ENCODE peak calls at places on chromosomes 4 and X, in ten cellular contexts. L is NCI-H1436, O is progenitor cell of endocrine pancreas, F is brain microvascular endothelial cell, V is fibroblast of lung, P is cerebellar cortex, Q is left cardiac atrium, G is ELR, I is aorta, S is iPS-NIHi11. K is an unnamed sample.

GRCh38 chr4:97828646-97829045 is 314.6 kb downstream of the STPG2 start:
- DNase-seq in L (no peak), Q (no peak), P (no peak), I (no peak), G (no peak), F (no peak), V (no peak), O (no peak), S (no peak), K (no peak)

GRCh38 chr4:153241970-153242847 is 38.0 kb downstream of the TRIM2 start:
- DNase-seq in V (peak), Q (no peak), P (peak), S (no peak), I (no peak), L (no peak), F (peak), G (no peak), O (no peak), K (no peak)

GRCh38 chr4:140085924-140086323 is 68.1 kb downstream of the MAML3 start:
- DNase-seq in F (no peak), G (no peak), O (no peak), V (no peak), S (no peak), P (no peak), Q (no peak), I (no peak), L (no peak), K (no peak)

GRCh38 chr4:38166082-38166481 is 205.9 kb downstream of the PTTG2 start:
- DNase-seq in G (no peak), Q (no peak), O (no peak), I (no peak), L (no peak), F (no peak), P (no peak), V (no peak), S (no peak), K (no peak)

GRCh38 chrX:63503541-63503940 is 152.4 kb upstream of the SPIN4 start:
- DNase-seq in G (peak), V (peak), L (no peak), O (no peak), Q (no peak), F (peak), I (no peak), P (no peak), S (peak), K (no peak)

GRCh38 chr4:55503164-55503563 is 43.5 kb downstream of the CLOCK start:
- DNase-seq in O (no peak), L (no peak), I (no peak), G (peak), V (peak), F (peak), Q (no peak), P (no peak), S (no peak), K (peak)

GRCh38 chrX:74232859-74233258 is 71.1 kb upstream of the ZCCHC13 start:
- DNase-seq in F (peak), G (peak), Q (no peak), O (no peak), L (no peak), V (peak), P (peak), I (no peak), S (peak), K (peak)

GRCh38 chr4:73589887-73590801 is 30.1 kb downstream of the RASSF6 start:
- DNase-seq in Q (no peak), I (no peak), V (peak), L (peak), P (no peak), S (no peak), O (no peak), G (no peak), F (no peak), K (no peak)

GRCh38 chr4:86218721-86219481 is 141.0 kb downstream of the MAPK10 start:
- DNase-seq in S (no peak), O (no peak), P (no peak), V (peak), L (no peak), I (no peak), G (peak), F (peak), Q (no peak), K (no peak)

GRCh38 chr4:7872264-7872771 is 67.3 kb downstream of the AFAP1 start:
- DNase-seq in L (no peak), G (peak), O (no peak), V (peak), P (peak), S (no peak), F (peak), Q (peak), I (no peak), K (no peak)

GRCh38 chr4:176841730-176842129 is 49.0 kb upstream of the VEGFC start:
- DNase-seq in I (no peak), L (no peak), P (no peak), O (no peak), S (no peak), F (peak), G (peak), Q (no peak), V (peak), K (peak)

GRCh38 chrX:153600032-153600373 is 1.1 kb upstream of the CCNQ start:
- DNase-seq in I (no peak), L (no peak), S (no peak), F (no peak), O (no peak), V (no peak), G (peak), P (peak), Q (no peak), K (peak)

GRCh38 chr4:66681962-66682361 is 863.3 kb downstream of the CENPC start:
- DNase-seq in V (peak), P (no peak), F (no peak), L (no peak), O (no peak), G (no peak), I (no peak), Q (no peak), S (no peak), K (no peak)

GRCh38 chr4:147355849-147356248 is 125.0 kb upstream of the EDNRA start:
- DNase-seq in Q (no peak), S (no peak), L (no peak), O (no peak), P (no peak), I (no peak), G (peak), V (peak), F (peak), K (peak)

GRCh38 chr4:8155048-8155447 is 3.6 kb downstream of the ABLIM2 start:
- DNase-seq in Q (no peak), F (no peak), S (no peak), L (no peak), P (no peak), V (peak), G (no peak), O (no peak), I (no peak), K (no peak)